ENCODE peak calls at places on chromosomes 4 and X, in five cellular contexts. E, Q, S, G and Z are unnamed samples.

GRCh38 chr4:93217423-93217822 is 611.1 kb upstream of the ATOH1 start:
- DNase-seq in S (no peak), Q (no peak), E (no peak), G (no peak), Z (no peak)

GRCh38 chr4:15714616-15715015 is 11.8 kb downstream of the BST1 start:
- DNase-seq in S (no peak), G (no peak), E (no peak), Q (no peak), Z (no peak)

GRCh38 chr4:75939890-75940691 is 722 bp downstream of the NAAA start:
- DNase-seq in G (peak), S (no peak), Q (peak), E (peak), Z (peak)

GRCh38 chr4:154779362-154779947 is 1.6 kb upstream of the RBM46 start:
- DNase-seq in E (no peak), S (no peak), G (no peak), Q (peak), Z (peak)

GRCh38 chrX:72540318-72540717 is 32.3 kb downstream of the HDAC8 start:
- DNase-seq in G (no peak), E (no peak), S (no peak), Q (peak), Z (peak)

GRCh38 chr4:139582044-139582443 is 26.0 kb upstream of the SETD7 start:
- DNase-seq in S (no peak), E (no peak), Q (no peak), G (no peak), Z (peak)

GRCh38 chr4:155672342-155672741 is 5.7 kb downstream of the GUCY1A1 start:
- DNase-seq in S (no peak), Q (no peak), G (no peak), E (no peak), Z (peak)

GRCh38 chrX:153763298-153763932 is 634 bp upstream of the PLXNB3 start:
- DNase-seq in E (no peak), S (no peak), Q (no peak), G (no peak), Z (no peak)

GRCh38 chrX:9730752-9731151 is 34.9 kb downstream of the GPR143 start:
- DNase-seq in Q (no peak), S (no peak), E (no peak), G (no peak), Z (no peak)

GRCh38 chr4:123488916-123489315 is 92.3 kb downstream of the SPRY1 start:
- DNase-seq in G (peak), Q (peak), S (peak), E (no peak), Z (peak)

GRCh38 chr4:156568041-156568440 is 403.6 kb downstream of the PDGFC start:
- DNase-seq in S (no peak), Q (no peak), E (no peak), G (no peak), Z (no peak)

GRCh38 chr4:76952631-76953587 is 3.4 kb downstream of the SEPTIN11 start:
- DNase-seq in S (no peak), G (no peak), Q (no peak), E (no peak), Z (no peak)

GRCh38 chrX:50100188-50100587 is 100.6 kb downstream of the AKAP4 start:
- DNase-seq in E (no peak), G (no peak), S (no peak), Q (peak), Z (peak)